ENCODE peak calls at places on chromosomes 16 and 17, in seven cellular contexts. E is activated T-helper 1 cell treated with anti-CD3 and anti-CD28 coated beads, Interleukin-2, amount 50 U/mL, for 16 hours; V is NCI-H345; M is GM04504; H is AG09319; W is ascending aorta; B is lower lobe of right lung. O is an unnamed sample.

GRCh38 chr17:82400206-82400605 is 17.9 kb upstream of the HEXD start:
- DNase-seq in V (no peak), H (no peak), W (no peak), M (no peak), B (no peak), E (no peak), O (no peak)

GRCh38 chr17:47695664-47696376 is 1.9 kb downstream of the TBKBP1 start:
- DNase-seq in V (no peak), B (no peak), W (no peak), M (no peak), E (no peak), H (no peak), O (no peak)

GRCh38 chr16:727291-727977 is 528 bp downstream of the HAGHL start:
- DNase-seq in B (no peak), V (no peak), E (no peak), H (no peak), W (no peak), M (no peak), O (no peak)

GRCh38 chr16:11370084-11370931 is 25.0 kb downstream of the RMI2 start:
- DNase-seq in V (no peak), B (no peak), M (no peak), H (no peak), E (no peak), W (no peak), O (no peak)

GRCh38 chr16:19524866-19525723 is 1.4 kb downstream of the CCP110 start:
- DNase-seq in E (no peak), H (no peak), M (no peak), W (no peak), V (no peak), B (no peak), O (no peak)

GRCh38 chr16:11679250-11679649 is 11.0 kb downstream of the SNN start:
- DNase-seq in M (no peak), H (no peak), B (no peak), V (no peak), E (no peak), W (peak; percentile 44), O (peak; percentile 47)

GRCh38 chr17:12815642-12816141 is 26.4 kb downstream of the ARHGAP44 start:
- DNase-seq in M (no peak), B (no peak), V (no peak), H (no peak), E (no peak), W (no peak), O (no peak)

GRCh38 chr16:84330685-84331050 is 36.0 kb downstream of the WFDC1 start:
- DNase-seq in E (no peak), W (no peak), V (no peak), H (no peak), B (no peak), M (no peak), O (no peak)

GRCh38 chr17:75843577-75844529 is at the start of gene UNC13D:
- DNase-seq in B (peak; percentile 79), E (peak; percentile 35), W (peak; percentile 65), M (no peak), V (no peak), H (no peak), O (peak; percentile 30)

GRCh38 chr17:75552847-75553552 is 27.5 kb downstream of the LLGL2 start:
- DNase-seq in E (no peak), W (no peak), M (no peak), V (no peak), B (no peak), H (no peak), O (no peak)

GRCh38 chr17:7932483-7932891 is 481 bp downstream of the CNTROB start:
- DNase-seq in H (no peak), B (peak; percentile 58), E (no peak), V (no peak), M (no peak), W (no peak), O (peak; percentile 47)

GRCh38 chr17:7355053-7355452 is at the start of gene TMEM95:
- DNase-seq in W (no peak), V (peak; percentile 2), B (no peak), E (no peak), M (no peak), H (no peak), O (peak; percentile 76)

GRCh38 chr16:67327774-67328173 is 1.2 kb downstream of the LRRC36 start:
- DNase-seq in B (no peak), M (no peak), V (no peak), E (no peak), H (no peak), W (no peak), O (no peak)

GRCh38 chr17:59893617-59894100 is 738 bp downstream of the RPS6KB1 start:
- DNase-seq in V (no peak), B (no peak), W (peak; percentile 54), M (peak; percentile 3), E (peak; percentile 6), H (no peak), O (peak; percentile 52)

GRCh38 chr17:41404024-41404651 is 6.7 kb upstream of the KRT31 start:
- DNase-seq in W (peak; percentile 52), B (no peak), V (no peak), H (peak; percentile 83), E (no peak), M (peak; percentile 88), O (no peak)

GRCh38 chr17:77735341-77736206 is 222.9 kb upstream of the TNRC6C start:
- DNase-seq in B (peak; percentile 81), H (peak; percentile 27), M (no peak), W (peak; percentile 81), E (no peak), V (peak; percentile 92), O (peak; percentile 32)

GRCh38 chr16:65745-66144 is 6.7 kb downstream of the RHBDF1 start:
- DNase-seq in E (peak; percentile 72), V (peak; percentile 71), H (no peak), M (no peak), B (peak; percentile 89), W (peak; percentile 91), O (peak; percentile 88)

O was measured in testis.